ENCODE peak calls at places on chromosome 9, in five cellular contexts. One of them, this sample, is unnamed.

GRCh38 chr9:126637002-126637849 is 23.5 kb downstream of the LMX1B start:
- DNase-seq in neural progenitor cell: no peak
- DNase-seq in heart left ventricle: no peak
- DNase-seq in astrocyte of the spinal cord: no peak
- DNase-seq in PC-3: no peak
- DNase-seq in this sample: peak

GRCh38 chr9:89473762-89474469 is 24.0 kb downstream of the SEMA4D start:
- DNase-seq in neural progenitor cell: no peak
- DNase-seq in heart left ventricle: no peak
- DNase-seq in astrocyte of the spinal cord: peak
- DNase-seq in PC-3: peak
- DNase-seq in this sample: no peak

GRCh38 chr9:125632321-125633115 is 74.5 kb downstream of the MAPKAP1 start:
- DNase-seq in neural progenitor cell: no peak
- DNase-seq in heart left ventricle: no peak
- DNase-seq in astrocyte of the spinal cord: no peak
- DNase-seq in PC-3: peak
- DNase-seq in this sample: no peak

GRCh38 chr9:134822541-134822940 is 58.1 kb upstream of the FCN2 start:
- DNase-seq in neural progenitor cell: no peak
- DNase-seq in heart left ventricle: no peak
- DNase-seq in astrocyte of the spinal cord: no peak
- DNase-seq in PC-3: no peak
- DNase-seq in this sample: no peak

GRCh38 chr9:133603165-133603927 is 5.8 kb downstream of the FAM163B start:
- DNase-seq in neural progenitor cell: peak
- DNase-seq in heart left ventricle: no peak
- DNase-seq in astrocyte of the spinal cord: no peak
- DNase-seq in PC-3: no peak
- DNase-seq in this sample: no peak

GRCh38 chr9:12554636-12555035 is 138.5 kb upstream of the TYRP1 start:
- DNase-seq in neural progenitor cell: peak
- DNase-seq in heart left ventricle: no peak
- DNase-seq in astrocyte of the spinal cord: peak
- DNase-seq in PC-3: peak
- DNase-seq in this sample: no peak

GRCh38 chr9:4762108-4762888 is 21.3 kb upstream of the AK3 start:
- DNase-seq in neural progenitor cell: peak
- DNase-seq in heart left ventricle: peak
- DNase-seq in astrocyte of the spinal cord: peak
- DNase-seq in PC-3: peak
- DNase-seq in this sample: peak

GRCh38 chr9:123269316-123269715 is 930 bp upstream of the STRBP start:
- DNase-seq in neural progenitor cell: no peak
- DNase-seq in heart left ventricle: no peak
- DNase-seq in astrocyte of the spinal cord: no peak
- DNase-seq in PC-3: no peak
- DNase-seq in this sample: peak

GRCh38 chr9:14238518-14238917 is 75.4 kb downstream of the NFIB start:
- DNase-seq in neural progenitor cell: peak
- DNase-seq in heart left ventricle: no peak
- DNase-seq in astrocyte of the spinal cord: peak
- DNase-seq in PC-3: peak
- DNase-seq in this sample: no peak

GRCh38 chr9:83444110-83444509 is 94.1 kb downstream of the FRMD3 start:
- DNase-seq in neural progenitor cell: no peak
- DNase-seq in heart left ventricle: peak
- DNase-seq in astrocyte of the spinal cord: peak
- DNase-seq in PC-3: no peak
- DNase-seq in this sample: no peak

GRCh38 chr9:109270441-109270840 is 50.4 kb downstream of the EPB41L4B start:
- DNase-seq in neural progenitor cell: no peak
- DNase-seq in heart left ventricle: no peak
- DNase-seq in astrocyte of the spinal cord: no peak
- DNase-seq in PC-3: no peak
- DNase-seq in this sample: no peak

GRCh38 chr9:1513105-1513504 is 462.9 kb downstream of the DMRT2 start:
- DNase-seq in neural progenitor cell: no peak
- DNase-seq in heart left ventricle: no peak
- DNase-seq in astrocyte of the spinal cord: no peak
- DNase-seq in PC-3: no peak
- DNase-seq in this sample: no peak

GRCh38 chr9:69675563-69675962 is 3.4 kb upstream of the APBA1 start:
- DNase-seq in neural progenitor cell: no peak
- DNase-seq in heart left ventricle: no peak
- DNase-seq in astrocyte of the spinal cord: no peak
- DNase-seq in PC-3: peak
- DNase-seq in this sample: no peak

GRCh38 chr9:91571036-91571435 is 147.4 kb upstream of the NFIL3 start:
- DNase-seq in neural progenitor cell: no peak
- DNase-seq in heart left ventricle: no peak
- DNase-seq in astrocyte of the spinal cord: no peak
- DNase-seq in PC-3: no peak
- DNase-seq in this sample: no peak

GRCh38 chr9:137044502-137045177 is 1.3 kb downstream of the NPDC1 start:
- DNase-seq in neural progenitor cell: no peak
- DNase-seq in heart left ventricle: no peak
- DNase-seq in astrocyte of the spinal cord: no peak
- DNase-seq in PC-3: peak
- DNase-seq in this sample: no peak
- H3K4me3 ChIP-seq in neural progenitor cell: peak
- H3K4me3 ChIP-seq in heart left ventricle: peak
- H3K4me3 ChIP-seq in astrocyte of the spinal cord: peak
- H3K4me3 ChIP-seq in PC-3: peak
- H3K4me3 ChIP-seq in this sample: peak

DNA sequence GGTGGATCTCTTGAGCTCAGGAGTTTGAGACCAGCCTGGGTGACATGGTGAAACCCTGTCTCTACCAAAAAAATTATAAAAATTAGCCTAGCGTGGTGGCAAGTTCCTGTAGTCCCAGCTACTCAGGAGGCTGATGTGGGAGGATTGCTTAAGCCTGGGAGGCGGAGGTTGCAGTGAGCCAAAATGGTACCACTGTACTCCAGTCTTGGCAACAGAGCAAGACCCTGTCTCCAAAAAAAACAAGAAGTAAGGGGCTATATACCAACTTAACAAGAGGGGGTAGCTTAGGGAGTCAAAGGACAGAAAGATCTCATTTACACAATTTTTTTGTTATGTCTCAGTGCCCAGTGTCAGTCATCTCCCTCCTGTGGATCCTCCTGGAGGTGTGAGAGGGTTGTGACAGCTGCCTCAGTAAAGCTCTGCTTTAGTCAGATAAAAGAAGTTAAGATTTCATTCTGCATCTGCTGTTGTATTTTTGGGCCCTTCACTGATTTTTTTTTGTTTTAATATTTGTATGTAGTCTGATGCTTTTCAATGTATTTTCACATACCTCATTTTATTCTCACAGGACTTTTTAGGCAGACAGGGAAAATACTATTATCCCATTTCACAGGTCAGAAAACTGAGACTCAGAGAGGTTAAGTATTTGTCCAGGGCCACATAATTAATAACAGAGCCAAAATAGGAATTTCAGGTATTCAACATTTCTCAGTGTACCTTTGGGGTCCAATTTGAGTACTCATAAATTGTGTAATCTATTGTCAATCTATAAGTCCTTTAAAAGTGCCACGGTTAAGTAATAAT is 120.9 kb upstream of the GRHPR start:
- DNase-seq in neural progenitor cell: no peak
- DNase-seq in heart left ventricle: no peak
- DNase-seq in astrocyte of the spinal cord: no peak
- DNase-seq in PC-3: no peak
- DNase-seq in this sample: no peak
- H3K4me3 ChIP-seq in neural progenitor cell: no peak
- H3K4me3 ChIP-seq in heart left ventricle: no peak
- H3K4me3 ChIP-seq in astrocyte of the spinal cord: no peak
- H3K4me3 ChIP-seq in PC-3: no peak
- H3K4me3 ChIP-seq in this sample: no peak

DNA sequence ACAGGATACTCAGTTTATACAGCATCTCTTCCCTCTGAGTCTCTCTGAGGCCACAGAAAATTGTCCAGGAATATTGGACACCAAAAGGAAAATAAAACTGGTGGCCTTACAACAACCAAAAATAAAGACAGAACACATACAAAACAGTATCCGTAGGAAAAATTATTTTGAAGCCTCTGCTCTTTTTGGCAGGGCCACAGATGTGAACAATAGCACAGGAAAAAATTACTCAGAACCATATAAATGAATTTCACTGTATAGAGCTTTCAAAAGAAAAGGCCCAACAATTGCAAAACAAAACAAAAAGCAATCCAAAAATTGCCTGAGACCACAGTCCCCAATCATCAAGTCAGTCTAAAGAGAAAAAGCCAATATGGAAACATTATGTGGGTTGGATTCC is 243.9 kb downstream of the CEMIP2 start:
- DNase-seq in neural progenitor cell: no peak
- DNase-seq in heart left ventricle: no peak
- DNase-seq in astrocyte of the spinal cord: no peak
- DNase-seq in PC-3: no peak
- DNase-seq in this sample: no peak
- H3K4me3 ChIP-seq in neural progenitor cell: no peak
- H3K4me3 ChIP-seq in heart left ventricle: no peak
- H3K4me3 ChIP-seq in astrocyte of the spinal cord: no peak
- H3K4me3 ChIP-seq in PC-3: no peak
- H3K4me3 ChIP-seq in this sample: no peak

DNA sequence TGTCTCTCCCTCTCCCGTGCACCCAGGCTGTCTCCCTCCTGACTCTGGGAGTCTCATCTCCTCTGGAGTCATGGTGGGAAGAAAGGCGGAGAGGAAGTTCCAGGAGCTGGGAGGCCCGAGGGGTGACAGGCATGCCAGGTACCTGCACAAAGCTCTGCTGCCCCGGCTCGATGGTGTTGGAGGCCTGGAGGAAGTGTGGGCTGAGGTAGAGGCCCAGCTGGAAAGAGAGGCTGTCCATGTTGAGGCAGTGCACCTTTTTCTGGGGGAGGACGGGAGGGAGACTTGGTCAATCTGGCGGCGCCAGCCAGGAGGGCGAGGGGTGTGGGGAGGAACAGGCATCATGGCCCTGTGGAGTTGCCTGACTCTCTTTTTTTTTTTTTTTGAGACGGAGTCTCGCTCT is 15.9 kb downstream of the FPGS start:
- DNase-seq in neural progenitor cell: no peak
- DNase-seq in heart left ventricle: no peak
- DNase-seq in astrocyte of the spinal cord: no peak
- DNase-seq in PC-3: no peak
- DNase-seq in this sample: no peak
- H3K4me3 ChIP-seq in neural progenitor cell: no peak
- H3K4me3 ChIP-seq in heart left ventricle: no peak
- H3K4me3 ChIP-seq in astrocyte of the spinal cord: no peak
- H3K4me3 ChIP-seq in PC-3: no peak
- H3K4me3 ChIP-seq in this sample: no peak

GRCh38 chr9:136588663-136589464 is 43.0 kb upstream of the NOTCH1 start:
- DNase-seq in neural progenitor cell: no peak
- DNase-seq in heart left ventricle: no peak
- DNase-seq in astrocyte of the spinal cord: no peak
- DNase-seq in PC-3: no peak
- DNase-seq in this sample: no peak

GRCh38 chr9:136589766-136590740 is 44.2 kb upstream of the NOTCH1 start:
- DNase-seq in neural progenitor cell: no peak
- DNase-seq in heart left ventricle: no peak
- DNase-seq in astrocyte of the spinal cord: no peak
- DNase-seq in PC-3: no peak
- DNase-seq in this sample: no peak

GRCh38 chr9:136587145-136587943 is 41.5 kb upstream of the NOTCH1 start:
- DNase-seq in neural progenitor cell: peak
- DNase-seq in heart left ventricle: peak
- DNase-seq in astrocyte of the spinal cord: peak
- DNase-seq in PC-3: no peak
- DNase-seq in this sample: no peak

GRCh38 chr9:136586391-136586790 is 40.5 kb upstream of the NOTCH1 start:
- DNase-seq in neural progenitor cell: no peak
- DNase-seq in heart left ventricle: no peak
- DNase-seq in astrocyte of the spinal cord: no peak
- DNase-seq in PC-3: no peak
- DNase-seq in this sample: no peak

DNA sequence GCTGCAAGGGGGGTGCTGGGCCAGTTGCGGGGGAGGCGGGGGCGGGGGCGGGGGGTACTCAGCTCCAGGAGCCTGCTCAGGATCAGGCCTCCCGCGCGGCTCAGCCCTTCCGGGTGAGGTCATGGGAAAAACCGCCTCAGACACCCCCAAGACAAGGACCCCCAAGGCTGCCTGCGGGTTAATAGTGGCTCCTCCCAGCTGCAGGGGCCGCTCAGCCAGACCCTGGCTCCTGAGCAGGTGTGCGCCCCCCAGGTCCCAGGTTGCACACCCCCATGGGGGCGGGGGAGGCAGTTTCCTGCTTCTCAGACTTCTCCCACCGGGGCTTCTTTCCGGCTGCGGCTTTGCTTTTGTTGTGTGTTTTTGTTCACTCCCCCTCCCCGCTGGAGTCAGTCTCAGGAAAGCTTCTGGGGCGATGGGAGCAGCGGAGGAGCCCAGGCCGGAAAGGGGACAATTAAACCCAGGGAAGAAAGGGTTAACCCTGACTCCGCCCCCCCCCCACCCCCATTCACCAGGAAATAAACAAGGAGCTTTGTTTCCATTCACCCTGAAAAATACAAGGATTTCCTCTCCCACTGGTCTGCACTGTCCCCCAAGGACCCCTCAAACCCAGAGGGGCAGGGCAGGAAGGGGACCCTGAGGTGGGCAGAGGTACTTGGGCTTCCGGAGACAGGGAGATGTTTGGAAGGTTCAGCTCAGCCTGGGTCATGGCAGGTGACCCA is 42.3 kb upstream of the NOTCH1 start:
- DNase-seq in neural progenitor cell: peak
- DNase-seq in heart left ventricle: no peak
- DNase-seq in astrocyte of the spinal cord: peak
- DNase-seq in PC-3: no peak
- DNase-seq in this sample: peak
- H3K4me3 ChIP-seq in neural progenitor cell: peak
- H3K4me3 ChIP-seq in heart left ventricle: peak
- H3K4me3 ChIP-seq in astrocyte of the spinal cord: no peak
- H3K4me3 ChIP-seq in PC-3: no peak
- H3K4me3 ChIP-seq in this sample: peak